ENCODE peak calls at places on chromosomes 2 and 18, in six cellular contexts. G, O, B, R, Y and F are unnamed samples.

GRCh38 chr18:68918216-68918615 is 120.3 kb downstream of the CCDC102B start:
- DNase-seq in G (no peak), O (no peak), B (peak), R (no peak), Y (no peak), F (no peak)

GRCh38 chr2:140122001-140122400 is 1341.8 kb upstream of the NXPH2 start:
- DNase-seq in G (no peak), O (no peak), B (no peak), R (no peak), Y (no peak), F (no peak)

GRCh38 chr2:239343946-239344856 is 56.6 kb downstream of the HDAC4 start:
- DNase-seq in G (no peak), O (no peak), B (no peak), R (no peak), Y (no peak), F (no peak)

GRCh38 chr18:79494936-79495335 is 99.2 kb downstream of the NFATC1 start:
- DNase-seq in G (no peak), O (peak), B (no peak), R (no peak), Y (peak), F (no peak)

GRCh38 chr2:193502363-193503035 is 1307.8 kb upstream of the TMEFF2 start:
- DNase-seq in G (no peak), O (no peak), B (no peak), R (peak), Y (no peak), F (peak)

GRCh38 chr2:128603411-128603924 is 284.8 kb upstream of the HS6ST1 start:
- DNase-seq in G (no peak), O (peak), B (no peak), R (no peak), Y (no peak), F (peak)

GRCh38 chr2:70962211-70962884 is 16.1 kb upstream of the ANKRD53 start:
- DNase-seq in G (no peak), O (peak), B (no peak), R (peak), Y (no peak), F (no peak)

GRCh38 chr2:37555457-37555856 is 116.0 kb downstream of the CDC42EP3 start:
- DNase-seq in G (no peak), O (no peak), B (peak), R (no peak), Y (peak), F (no peak)

GRCh38 chr18:10787293-10787901 is 261.6 kb downstream of the NAPG start:
- DNase-seq in G (peak), O (peak), B (peak), R (peak), Y (peak), F (peak)

GRCh38 chr2:191740776-191741175 is 62.8 kb downstream of the NABP1 start:
- DNase-seq in G (no peak), O (no peak), B (no peak), R (no peak), Y (no peak), F (no peak)

GRCh38 chr18:36295214-36295613 is 2.3 kb upstream of the FHOD3 start:
- DNase-seq in G (no peak), O (no peak), B (no peak), R (no peak), Y (no peak), F (no peak)

GRCh38 chr2:80364511-80365212 is 60.1 kb upstream of the LRRTM1 start:
- DNase-seq in G (no peak), O (no peak), B (no peak), R (no peak), Y (no peak), F (no peak)

GRCh38 chr18:59629894-59630293 is 67.3 kb downstream of the CCBE1 start:
- DNase-seq in G (no peak), O (peak), B (no peak), R (no peak), Y (no peak), F (no peak)

GRCh38 chr18:24427484-24427883 is 1.0 kb downstream of the IMPACT start:
- DNase-seq in G (no peak), O (no peak), B (peak), R (peak), Y (no peak), F (no peak)

GRCh38 chr2:170227467-170228075 is 49.6 kb downstream of the MYO3B start:
- DNase-seq in G (no peak), O (no peak), B (no peak), R (no peak), Y (no peak), F (no peak)

GRCh38 chr2:224524657-224525056 is 60.5 kb downstream of the CUL3 start:
- DNase-seq in G (no peak), O (no peak), B (no peak), R (no peak), Y (no peak), F (no peak)

GRCh38 chr2:167430447-167430846 is 542.2 kb downstream of the XIRP2 start:
- DNase-seq in G (no peak), O (no peak), B (no peak), R (no peak), Y (no peak), F (no peak)

GRCh38 chr2:4246364-4247131 is 543.2 kb downstream of the DCDC2C start:
- DNase-seq in G (no peak), O (no peak), B (no peak), R (no peak), Y (no peak), F (no peak)

GRCh38 chr2:181063696-181064095 is 83.3 kb downstream of the UBE2E3 start:
- DNase-seq in G (no peak), O (no peak), B (peak), R (no peak), Y (no peak), F (no peak)

GRCh38 chr18:76943542-76944339 is 121.4 kb downstream of the ZNF236 start:
- DNase-seq in G (no peak), O (no peak), B (no peak), R (no peak), Y (no peak), F (no peak)

GRCh38 chr2:207107551-207107950 is 58.2 kb downstream of the KLF7 start:
- DNase-seq in G (no peak), O (no peak), B (no peak), R (no peak), Y (no peak), F (no peak)

GRCh38 chr18:31533236-31533635 is 35.3 kb downstream of the DSG2 start:
- DNase-seq in G (no peak), O (no peak), B (no peak), R (no peak), Y (no peak), F (no peak)

GRCh38 chr2:164754157-164755093 is 87.2 kb downstream of the COBLL1 start:
- DNase-seq in G (no peak), O (no peak), B (no peak), R (no peak), Y (no peak), F (no peak)

GRCh38 chr18:73549236-73549635 is 598.4 kb downstream of the FBXO15 start:
- DNase-seq in G (no peak), O (no peak), B (no peak), R (no peak), Y (no peak), F (no peak)

GRCh38 chr18:23583071-23583865 is 3.0 kb downstream of the NPC1 start:
- DNase-seq in G (no peak), O (no peak), B (no peak), R (no peak), Y (no peak), F (no peak)

GRCh38 chr2:36556847-36557246 is 41.1 kb downstream of the FEZ2 start:
- DNase-seq in G (no peak), O (no peak), B (no peak), R (no peak), Y (no peak), F (no peak)

GRCh38 chr2:212893216-212893615 is 258.2 kb downstream of the IKZF2 start:
- DNase-seq in G (no peak), O (no peak), B (no peak), R (no peak), Y (no peak), F (no peak)

GRCh38 chr2:55500025-55500424 is 19.5 kb upstream of the CFAP36 start:
- DNase-seq in G (no peak), O (no peak), B (peak), R (no peak), Y (no peak), F (no peak)

GRCh38 chr2:156006721-156007618 is 325.6 kb downstream of the NR4A2 start:
- DNase-seq in G (no peak), O (no peak), B (no peak), R (peak), Y (no peak), F (no peak)

GRCh38 chr18:56468379-56468778 is 170.0 kb downstream of the TXNL1 start:
- DNase-seq in G (no peak), O (no peak), B (no peak), R (no peak), Y (no peak), F (no peak)

GRCh38 chr2:128300621-128301020 is 18.0 kb downstream of the HS6ST1 start:
- DNase-seq in G (no peak), O (no peak), B (no peak), R (no peak), Y (no peak), F (no peak)

GRCh38 chr2:135651717-135652116 is 89.9 kb upstream of the UBXN4 start:
- DNase-seq in G (no peak), O (no peak), B (no peak), R (no peak), Y (no peak), F (no peak)

GRCh38 chr2:10017313-10017941 is 25.9 kb upstream of the KLF11 start:
- DNase-seq in G (no peak), O (peak), B (no peak), R (no peak), Y (no peak), F (no peak)

GRCh38 chr2:213036836-213037235 is 114.6 kb downstream of the IKZF2 start:
- DNase-seq in G (no peak), O (no peak), B (peak), R (no peak), Y (no peak), F (no peak)

GRCh38 chr2:201798252-201798918 is 8.0 kb upstream of the CDK15 start:
- DNase-seq in G (no peak), O (no peak), B (peak), R (no peak), Y (no peak), F (no peak)

GRCh38 chr18:31581498-31582197 is 10.0 kb upstream of the TTR start:
- DNase-seq in G (no peak), O (no peak), B (peak), R (no peak), Y (no peak), F (no peak)

GRCh38 chr2:120951701-120952100 is 216.0 kb downstream of the GLI2 start:
- DNase-seq in G (no peak), O (no peak), B (no peak), R (no peak), Y (no peak), F (no peak)

GRCh38 chr2:153641046-153641445 is 162.5 kb upstream of the RPRM start:
- DNase-seq in G (no peak), O (no peak), B (no peak), R (no peak), Y (no peak), F (no peak)

GRCh38 chr2:214587442-214587841 is 176.6 kb downstream of the VWC2L start:
- DNase-seq in G (peak), O (no peak), B (no peak), R (peak), Y (no peak), F (no peak)

GRCh38 chr2:109406301-109406700 is 207.5 kb downstream of the SEPTIN10 start:
- DNase-seq in G (no peak), O (no peak), B (peak), R (no peak), Y (no peak), F (no peak)

GRCh38 chr2:221635949-221636348 is 63.8 kb upstream of the EPHA4 start:
- DNase-seq in G (no peak), O (no peak), B (no peak), R (peak), Y (no peak), F (no peak)
- TF ChIP-seq CTCF in G (no peak), O (no peak), B (peak), R (peak), Y (no peak), F (no peak)

DNA sequence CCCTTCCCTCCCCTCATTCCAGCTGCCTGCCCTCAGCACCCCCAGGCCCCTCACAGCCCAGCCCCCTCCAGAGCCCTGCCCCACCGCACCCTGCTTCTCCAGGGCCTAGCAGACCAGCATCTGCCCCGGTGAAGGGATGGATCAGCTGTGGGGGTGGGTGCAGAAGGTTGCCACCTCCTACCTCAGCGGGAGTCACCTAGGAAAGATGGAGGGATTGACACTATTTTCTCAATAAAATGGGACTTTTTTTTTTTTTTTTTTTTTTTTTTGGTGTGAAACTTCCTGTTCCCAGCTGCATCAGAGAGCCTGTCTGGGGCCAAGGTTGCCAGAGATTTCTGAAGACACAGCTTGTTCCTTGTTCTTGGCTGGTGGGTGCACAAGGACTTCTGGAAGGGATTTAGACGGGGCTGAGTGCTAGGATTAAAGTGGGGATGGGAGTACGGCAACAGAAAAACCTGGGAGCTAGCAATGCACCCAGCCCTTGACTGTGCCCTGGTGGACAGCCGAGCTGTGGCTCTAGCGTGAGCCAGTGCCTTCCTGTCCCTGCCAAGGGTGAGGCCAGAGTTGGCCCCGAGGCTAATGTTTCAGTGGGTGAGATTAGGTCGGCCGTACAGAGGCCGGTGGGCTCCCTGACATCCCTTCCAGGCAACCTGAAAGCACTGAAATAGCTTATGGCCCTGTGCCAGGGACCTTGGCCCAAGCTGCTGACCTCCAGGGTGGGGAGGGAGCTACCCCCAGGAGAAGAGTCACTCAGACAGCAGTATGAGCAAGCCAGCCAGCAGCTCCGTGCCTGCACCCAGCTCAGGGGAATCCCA is 4.5 kb downstream of the B3GNT7 start:
- DNase-seq in G (no peak), O (no peak), B (peak), R (no peak), Y (no peak), F (no peak)
- TF ChIP-seq CTCF in G (no peak), O (no peak), B (peak), R (no peak), Y (no peak), F (no peak)

DNA sequence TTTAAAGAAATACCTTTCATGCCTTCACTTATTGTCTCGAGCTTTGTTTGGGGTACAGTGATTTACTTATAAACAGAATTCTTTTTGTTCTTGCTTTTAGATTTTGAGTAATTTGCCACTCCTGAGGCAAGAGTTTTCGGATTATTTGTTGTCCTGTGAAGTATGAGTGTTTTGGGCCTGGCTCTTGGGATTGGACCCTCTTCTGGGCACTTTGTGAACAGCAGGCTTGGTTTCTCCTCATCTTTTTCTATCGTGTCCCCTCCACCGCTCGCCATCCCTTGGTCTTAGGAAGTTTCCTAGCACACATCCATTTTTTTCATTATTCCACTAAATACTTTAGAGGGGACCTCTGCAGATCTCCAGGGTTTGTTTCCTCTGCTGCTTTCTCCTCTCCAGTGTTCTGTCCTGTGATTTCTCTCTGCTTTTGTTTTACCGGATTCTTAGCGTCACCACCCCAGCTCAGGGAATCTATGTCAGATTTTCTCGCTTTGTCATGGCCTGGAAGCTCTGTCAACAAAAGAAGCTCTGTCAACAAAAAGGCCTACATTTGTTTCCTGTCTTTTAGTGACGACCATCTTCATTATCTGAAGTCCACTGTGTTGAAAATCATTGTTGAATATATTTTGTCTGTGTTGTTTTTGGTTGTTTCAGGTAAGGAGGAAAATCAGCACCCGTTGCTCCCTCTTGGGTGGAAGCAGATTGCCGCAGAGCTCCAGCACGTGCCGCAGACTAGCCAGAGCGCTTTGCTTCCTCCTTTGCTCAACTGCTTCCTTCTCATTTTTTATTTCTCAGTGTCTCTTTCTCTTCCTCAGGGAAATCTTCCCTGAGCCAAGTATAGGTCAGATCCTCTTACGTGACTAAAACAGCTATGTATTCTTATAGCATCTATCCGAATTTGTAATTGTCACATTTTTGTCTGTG is 27.8 kb downstream of the ANKRD62 start:
- DNase-seq in G (peak), O (no peak), B (no peak), R (peak), Y (no peak), F (no peak)
- TF ChIP-seq CTCF in G (peak), O (no peak), B (peak), R (peak), Y (no peak), F (no peak)

GRCh38 chr18:52341617-52342381 is 1.8 kb downstream of the DCC start:
- DNase-seq in G (peak), O (no peak), B (peak), R (peak), Y (no peak), F (no peak)
- TF ChIP-seq CTCF in G (no peak), O (no peak), B (no peak), R (no peak), Y (no peak), F (no peak)

GRCh38 chr2:85790032-85790431 is 36.2 kb downstream of the ATOH8 start:
- DNase-seq in G (no peak), O (peak), B (no peak), R (no peak), Y (no peak), F (no peak)

GRCh38 chr2:85792783-85793441 is 39.1 kb downstream of the ATOH8 start:
- DNase-seq in G (no peak), O (peak), B (peak), R (no peak), Y (no peak), F (no peak)

GRCh38 chr2:85790499-85790898 is 36.7 kb downstream of the ATOH8 start:
- DNase-seq in G (no peak), O (peak), B (no peak), R (no peak), Y (no peak), F (no peak)

GRCh38 chr2:85793584-85793983 is 39.8 kb downstream of the ATOH8 start:
- DNase-seq in G (no peak), O (no peak), B (no peak), R (no peak), Y (no peak), F (no peak)

DNA sequence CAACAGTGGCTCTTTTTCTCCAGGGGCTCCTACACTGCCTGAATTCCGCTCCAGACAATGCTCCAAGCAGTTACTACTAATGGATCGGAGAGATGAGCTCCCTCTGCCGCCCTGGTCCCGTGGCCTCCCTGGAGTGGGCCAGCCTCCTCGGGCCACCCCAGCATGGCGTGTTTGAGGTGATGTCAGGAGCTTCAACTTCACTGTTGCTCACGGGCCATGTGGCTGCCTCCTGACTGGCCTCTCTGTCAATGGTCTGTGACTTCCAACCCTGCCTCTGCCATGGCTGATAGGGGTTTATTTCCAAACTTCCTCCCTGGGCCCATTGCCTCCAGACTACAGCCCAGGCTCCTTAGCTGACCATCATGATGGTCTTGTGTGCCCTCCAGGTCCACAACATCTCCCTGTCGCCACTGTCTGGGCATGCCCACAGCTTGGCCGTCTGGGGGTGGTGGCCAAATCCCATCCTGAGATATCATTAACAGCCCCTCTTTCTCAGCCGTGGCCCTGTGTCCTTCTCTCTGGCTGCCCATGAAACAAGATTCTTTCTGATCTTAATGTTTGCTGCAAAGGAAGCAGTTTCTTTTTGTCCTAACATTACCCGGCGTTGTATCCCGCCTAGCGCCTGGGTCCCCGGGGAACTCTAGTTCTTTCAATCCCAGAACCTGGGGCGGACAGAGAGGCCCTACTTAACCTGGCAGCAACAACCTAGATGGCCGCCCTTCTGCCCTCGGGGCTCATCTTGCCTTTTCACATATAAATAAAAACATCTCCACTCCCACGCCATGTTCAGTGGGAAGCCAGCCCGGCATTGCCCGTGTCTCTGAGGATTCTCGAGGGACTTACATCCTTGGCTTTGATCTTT is 38.1 kb downstream of the ATOH8 start:
- DNase-seq in G (no peak), O (peak), B (no peak), R (no peak), Y (no peak), F (no peak)
- TF ChIP-seq CTCF in G (no peak), O (no peak), B (no peak), R (no peak), Y (no peak), F (no peak)

GRCh38 chr2:44772670-44773378 is 168.7 kb upstream of the SIX3 start:
- DNase-seq in G (no peak), O (no peak), B (no peak), R (no peak), Y (no peak), F (no peak)
- TF ChIP-seq CTCF in G (no peak), O (no peak), B (no peak), R (no peak), Y (no peak), F (no peak)

GRCh38 chr2:236168110-236169067 is at the start of gene GBX2:
- DNase-seq in G (peak), O (no peak), B (peak), R (peak), Y (peak), F (peak)

GRCh38 chr2:236166781-236167296 is 1.3 kb downstream of the GBX2 start:
- DNase-seq in G (no peak), O (no peak), B (no peak), R (peak), Y (peak), F (no peak)

GRCh38 chr2:236166157-236166780 is 1.9 kb downstream of the GBX2 start:
- DNase-seq in G (no peak), O (no peak), B (no peak), R (peak), Y (peak), F (no peak)

GRCh38 chr2:236169151-236169721 is 1.1 kb upstream of the GBX2 start:
- DNase-seq in G (no peak), O (no peak), B (no peak), R (peak), Y (peak), F (no peak)

GRCh38 chr2:236167297-236168109 is 683 bp downstream of the GBX2 start:
- DNase-seq in G (peak), O (no peak), B (peak), R (peak), Y (peak), F (no peak)
- TF ChIP-seq CTCF in G (no peak), O (no peak), B (no peak), R (peak), Y (no peak), F (no peak)